ENCODE peak calls at places on chromosomes 13 and 19, in seven cellular contexts. J, I, K, O, G, V and B are unnamed samples.

GRCh38 chr13:110015253-110015652 is 228.9 kb upstream of the IRS2 start:
- DNase-seq in J (no peak), I (no peak), K (no peak), O (peak; percentile 43), G (no peak), V (peak; percentile 20), B (no peak)

GRCh38 chr19:50214699-50215543 is 11.5 kb downstream of the MYH14 start:
- DNase-seq in J (peak; percentile 90), I (no peak), K (no peak), O (no peak), G (no peak), V (no peak), B (peak; percentile 93)

GRCh38 chr13:111502957-111503356 is 182.5 kb downstream of the TEX29 start:
- DNase-seq in J (no peak), I (no peak), K (no peak), O (no peak), G (no peak), V (no peak), B (no peak)

GRCh38 chr13:90889906-90890305 is 457.6 kb upstream of the MIR17HG start:
- DNase-seq in J (no peak), I (no peak), K (no peak), O (no peak), G (no peak), V (no peak), B (no peak)

GRCh38 chr13:81275666-81276258 is 934.8 kb upstream of the SPRY2 start:
- DNase-seq in J (no peak), I (no peak), K (no peak), O (no peak), G (no peak), V (no peak), B (no peak)

GRCh38 chr13:113122571-113123225 is at the start of gene F10:
- DNase-seq in J (peak; percentile 78), I (peak; percentile 62), K (no peak), O (peak; percentile 75), G (no peak), V (peak; percentile 70), B (peak; percentile 48)

GRCh38 chr19:8702350-8702749 is 3.8 kb upstream of the ACTL9 start:
- DNase-seq in J (no peak), I (no peak), K (no peak), O (no peak), G (no peak), V (no peak), B (no peak)

GRCh38 chr13:48125794-48126228 is 30.9 kb upstream of the MED4 start:
- DNase-seq in J (no peak), I (peak; percentile 53), K (no peak), O (no peak), G (no peak), V (no peak), B (no peak)

GRCh38 chr19:27925202-27925601 is 1287.7 kb downstream of the UQCRFS1 start:
- DNase-seq in J (no peak), I (no peak), K (no peak), O (no peak), G (no peak), V (no peak), B (no peak)

GRCh38 chr13:51679616-51680015 is 95.4 kb downstream of the WDFY2 start:
- DNase-seq in J (no peak), I (no peak), K (no peak), O (no peak), G (no peak), V (no peak), B (no peak)

GRCh38 chr19:54451997-54452396 is 3.0 kb downstream of the LENG8 start:
- DNase-seq in J (no peak), I (no peak), K (no peak), O (no peak), G (no peak), V (no peak), B (no peak)

GRCh38 chr13:29753593-29754485 is 96.6 kb downstream of the UBL3 start:
- DNase-seq in J (no peak), I (no peak), K (no peak), O (peak; percentile 16), G (no peak), V (no peak), B (no peak)

GRCh38 chr19:58518261-58519086 is 1.1 kb downstream of the ZBTB45 start:
- DNase-seq in J (peak; percentile 44), I (no peak), K (no peak), O (no peak), G (no peak), V (no peak), B (peak; percentile 56)

GRCh38 chr13:108322206-108322824 is 52.8 kb downstream of the TNFSF13B start:
- DNase-seq in J (no peak), I (no peak), K (no peak), O (peak; percentile 52), G (peak; percentile 13), V (no peak), B (no peak)

GRCh38 chr19:49814010-49814409 is 918 bp upstream of the FUZ start:
- DNase-seq in J (no peak), I (no peak), K (no peak), O (no peak), G (no peak), V (no peak), B (no peak)

GRCh38 chr19:53907193-53907581 is 1.9 kb upstream of the CACNG7 start:
- DNase-seq in J (no peak), I (no peak), K (no peak), O (no peak), G (no peak), V (no peak), B (no peak)

GRCh38 chr13:34108396-34108795 is 290.4 kb downstream of the RFC3 start:
- DNase-seq in J (no peak), I (no peak), K (no peak), O (no peak), G (peak; percentile 33), V (no peak), B (no peak)

GRCh38 chr13:95485045-95485517 is 67.4 kb upstream of the CLDN10 start:
- DNase-seq in J (no peak), I (no peak), K (no peak), O (peak; percentile 42), G (no peak), V (no peak), B (no peak)
- TF ChIP-seq CTCF in J (no peak), I (no peak), K (no peak), O (no peak), G (no peak), V (no peak), B (no peak)

GRCh38 chr19:45097776-45098520 is 5.0 kb downstream of the PPP1R37 start:
- DNase-seq in J (no peak), I (peak; percentile 50), K (no peak), O (peak; percentile 98), G (peak; percentile 39), V (peak; percentile 29), B (no peak)
- H3K4me1 ChIP-seq in J (peaks cover 22% of the 10 kb centered on the region), I (peaks cover 7% of the 10 kb centered on the region), K (peaks cover 22% of the 10 kb centered on the region), O (peaks cover 41% of the 10 kb centered on the region), G (peaks cover 9% of the 10 kb centered on the region), V (peaks cover 95% of the 10 kb centered on the region), B (peaks cover 62% of the 10 kb centered on the region)

GRCh38 chr13:82330499-82330898 is 1551.8 kb downstream of the SLITRK1 start:
- DNase-seq in J (no peak), I (no peak), K (no peak), O (no peak), G (peak; percentile 7), V (no peak), B (no peak)
- TF ChIP-seq CTCF in J (no peak), I (no peak), K (no peak), O (no peak), G (peak; percentile 57), V (peak; percentile 25), B (peak; percentile 33)

GRCh38 chr13:98490195-98490771 is 86.6 kb downstream of the STK24 start:
- DNase-seq in J (no peak), I (no peak), K (no peak), O (no peak), G (no peak), V (no peak), B (no peak)

GRCh38 chr13:98493035-98493401 is 83.9 kb downstream of the STK24 start:
- DNase-seq in J (no peak), I (no peak), K (no peak), O (no peak), G (no peak), V (no peak), B (no peak)

GRCh38 chr13:98494769-98495168 is 82.1 kb downstream of the STK24 start:
- DNase-seq in J (no peak), I (no peak), K (no peak), O (no peak), G (no peak), V (no peak), B (no peak)

GRCh38 chr13:98490866-98491265 is 86.0 kb downstream of the STK24 start:
- DNase-seq in J (no peak), I (no peak), K (no peak), O (no peak), G (no peak), V (no peak), B (no peak)

DNA sequence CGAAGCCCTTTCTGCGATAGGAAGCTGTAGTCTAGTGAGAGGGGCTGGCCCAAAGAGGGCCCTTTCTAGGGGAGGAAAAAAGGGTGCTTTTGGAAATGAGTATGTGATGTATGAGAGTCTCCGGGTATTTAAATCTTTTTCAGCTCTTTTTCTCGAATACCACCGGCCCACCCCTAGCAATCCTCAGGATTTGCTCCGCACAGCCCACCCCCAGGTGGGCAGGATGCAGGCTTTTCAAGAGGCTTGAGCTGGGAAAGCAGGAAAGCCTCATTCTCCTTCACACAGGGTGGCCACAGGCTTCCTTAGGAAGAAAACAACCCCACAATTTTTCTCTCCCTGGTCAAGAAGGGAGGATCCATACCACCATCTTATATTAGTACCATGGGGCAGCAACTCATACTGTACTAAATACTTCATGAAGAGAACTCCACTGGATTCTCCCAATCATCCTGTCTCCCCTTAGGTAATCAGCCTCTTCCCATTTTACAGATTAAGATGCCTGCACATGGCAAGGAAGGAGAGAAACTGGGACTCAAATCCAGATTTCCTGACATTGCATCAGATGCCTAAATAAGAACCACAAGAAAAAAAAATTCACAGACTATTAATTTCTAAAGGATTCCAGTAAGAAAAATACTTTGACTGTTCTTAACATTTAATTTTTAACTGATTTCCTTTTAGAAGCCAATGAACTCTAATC is 84.4 kb downstream of the STK24 start:
- DNase-seq in J (no peak), I (no peak), K (no peak), O (peak; percentile 50), G (no peak), V (no peak), B (no peak)
- H3K4me1 ChIP-seq in J (peaks cover 60% of the 10 kb centered on the region), I (no peaks in the 10 kb centered on the region), K (no peaks in the 10 kb centered on the region), O (peaks cover 21% of the 10 kb centered on the region), G (no peaks in the 10 kb centered on the region), V (peaks cover 88% of the 10 kb centered on the region), B (peaks cover 65% of the 10 kb centered on the region)